ENCODE peak calls at places on chromosome 6, in nine cellular contexts. H is astrocyte, Q is HCT116, F is fibroblast of lung, Z is keratinocyte, G is GM23338, W is PC-3, U is PC-9, P is hepatocyte. B is an unnamed sample.

GRCh38 chr6:33609019-33609418 is 12.1 kb upstream of the ITPR3 start:
- DNase-seq in H (no peak), Q (no peak), F (no peak), Z (no peak), G (no peak), W (no peak), U (no peak), P (no peak), B (no peak)

GRCh38 chr6:119215885-119216590 is 133.5 kb downstream of the MAN1A1 start:
- DNase-seq in H (no peak), Q (no peak), F (no peak), Z (no peak), G (no peak), W (no peak), U (no peak), P (no peak), B (no peak)

GRCh38 chr6:144360401-144360800 is 75.3 kb downstream of the UTRN start:
- DNase-seq in H (no peak), Q (no peak), F (no peak), Z (no peak), G (no peak), W (peak), U (peak), P (no peak), B (no peak)

GRCh38 chr6:90222724-90223198 is 73.9 kb downstream of the BACH2 start:
- DNase-seq in H (no peak), Q (peak), F (peak), Z (peak), G (no peak), W (peak), U (peak), P (peak), B (peak)

GRCh38 chr6:64280569-64280968 is 645.0 kb downstream of the PHF3 start:
- DNase-seq in H (no peak), Q (no peak), F (peak), Z (no peak), G (peak), W (peak), U (no peak), P (peak), B (no peak)

GRCh38 chr6:2768125-2768524 is 2.9 kb downstream of the WRNIP1 start:
- DNase-seq in H (no peak), Q (no peak), F (no peak), Z (no peak), G (no peak), W (peak), U (no peak), P (no peak), B (no peak)

GRCh38 chr6:53896237-53896636 is 101.4 kb downstream of the LRRC1 start:
- DNase-seq in H (peak), Q (no peak), F (peak), Z (no peak), G (peak), W (no peak), U (peak), P (no peak), B (no peak)

GRCh38 chr6:74415056-74415455 is 719.1 kb downstream of the CD109 start:
- DNase-seq in H (no peak), Q (no peak), F (no peak), Z (no peak), G (no peak), W (no peak), U (no peak), P (no peak), B (no peak)

DNA sequence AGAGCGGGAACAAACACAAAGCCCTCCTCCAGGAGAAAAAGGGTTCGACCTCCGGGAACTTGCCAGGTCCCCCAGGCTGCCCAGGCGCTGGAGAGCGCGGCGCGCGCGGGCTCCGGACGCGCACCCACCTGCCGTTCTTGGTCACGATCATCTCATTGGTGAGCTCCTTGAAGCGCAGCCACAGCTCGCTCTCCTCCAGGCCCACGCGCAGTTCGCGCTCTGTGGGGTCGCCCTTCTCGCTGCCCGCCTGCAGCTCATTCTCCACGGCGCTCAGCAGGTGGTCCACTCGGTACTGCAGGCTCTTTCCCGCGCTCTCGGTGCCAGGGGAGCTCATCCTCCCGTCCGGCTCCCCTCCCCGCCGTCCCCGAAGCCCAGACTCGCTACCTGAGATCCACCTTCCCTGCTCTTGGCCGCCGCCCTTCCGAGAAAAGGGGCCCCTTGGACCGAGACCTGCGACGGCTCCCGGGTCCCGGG is 356 bp downstream of the TBXT start:
- DNase-seq in H (no peak), Q (no peak), F (no peak), Z (no peak), G (peak), W (no peak), U (no peak), P (no peak), B (no peak)
- TF ChIP-seq EZH2 in H (no peak), Q (no peak), F (no peak), Z (peak), G (peak), W (no peak), U (no peak), P (no peak), B (no peak)

DNA sequence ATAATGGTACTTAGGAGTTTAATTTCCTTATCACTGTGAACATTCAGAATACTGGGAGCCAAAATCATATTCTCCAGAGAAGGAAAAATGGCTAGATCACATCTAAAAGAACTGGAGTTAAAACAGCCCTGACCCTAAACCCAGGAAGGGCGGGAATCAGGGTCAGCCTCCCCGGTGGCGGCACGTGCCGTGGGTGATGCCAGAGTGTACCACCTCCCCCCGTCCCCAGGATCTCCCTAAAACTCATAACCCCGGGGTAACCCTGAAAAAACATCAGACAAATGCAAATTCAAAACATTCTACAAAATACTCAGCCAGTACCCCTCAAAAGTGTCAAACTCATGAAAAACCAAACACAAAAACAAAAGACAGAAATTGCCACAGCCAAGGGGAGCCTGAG is 148.3 kb downstream of the DLL1 start:
- DNase-seq in H (no peak), Q (no peak), F (no peak), Z (no peak), G (no peak), W (no peak), U (no peak), P (no peak), B (no peak)
- TF ChIP-seq CTCF in H (no peak), Q (no peak), F (no peak), Z (no peak), G (no peak), W (no peak), U (no peak), P (no peak), B (no peak)

GRCh38 chr6:113586966-113587699 is 270.0 kb upstream of the MARCKS start:
- DNase-seq in H (no peak), Q (no peak), F (no peak), Z (no peak), G (peak), W (no peak), U (no peak), P (no peak), B (no peak)
- TF ChIP-seq EZH2 in H (no peak), Q (no peak), F (no peak), Z (no peak), G (no peak), W (no peak), U (no peak), P (no peak), B (no peak)

GRCh38 chr6:99458319-99458718 is 33.2 kb upstream of the PNISR start:
- DNase-seq in H (peak), Q (peak), F (peak), Z (peak), G (peak), W (peak), U (no peak), P (peak), B (peak)
- TF ChIP-seq CTCF in H (peak), Q (peak), F (no peak), Z (peak), G (peak), W (peak), U (peak), P (no peak), B (peak)

GRCh38 chr6:35213824-35214756 is at the start of gene SCUBE3:
- DNase-seq in H (peak), Q (no peak), F (peak), Z (no peak), G (peak), W (peak), U (no peak), P (peak), B (peak)
- TF ChIP-seq EZH2 in H (no peak), Q (no peak), F (no peak), Z (peak), G (no peak), W (no peak), U (no peak), P (no peak), B (peak)